ENCODE peak calls at places on chromosomes 13 and 19, in four cellular contexts. One of them, this sample, is unnamed.
A peak's percentile ranks its signal among the peaks of the same experiment; 100 is the strongest.

GRCh38 chr19:18841400-18841799 is 9.6 kb downstream of the UPF1 start:
- DNase-seq in cardiac muscle cell: no peak
- DNase-seq in stimulated activated naive CD4-positive, alpha-beta T cell: no peak
- DNase-seq in GM23338: no peak
- DNase-seq in this sample: no peak

GRCh38 chr19:46383846-46384245 is 29.5 kb downstream of the CCDC8 start:
- DNase-seq in cardiac muscle cell: no peak
- DNase-seq in stimulated activated naive CD4-positive, alpha-beta T cell: no peak
- DNase-seq in GM23338: no peak
- DNase-seq in this sample: no peak

GRCh38 chr13:112132142-112132541 is 65.2 kb downstream of the SOX1 start:
- DNase-seq in cardiac muscle cell: no peak
- DNase-seq in stimulated activated naive CD4-positive, alpha-beta T cell: no peak
- DNase-seq in GM23338: no peak
- DNase-seq in this sample: no peak

GRCh38 chr13:109400625-109401257 is 385.6 kb downstream of the IRS2 start:
- DNase-seq in cardiac muscle cell: no peak
- DNase-seq in stimulated activated naive CD4-positive, alpha-beta T cell: no peak
- DNase-seq in GM23338: no peak
- DNase-seq in this sample: no peak

GRCh38 chr19:38564981-38565685 is 52.6 kb downstream of the MAP4K1 start:
- DNase-seq in cardiac muscle cell: no peak
- DNase-seq in stimulated activated naive CD4-positive, alpha-beta T cell: no peak
- DNase-seq in GM23338: peak; percentile 67
- DNase-seq in this sample: no peak

GRCh38 chr13:112457485-112457884 is 81.3 kb downstream of the SPACA7 start:
- DNase-seq in cardiac muscle cell: no peak
- DNase-seq in stimulated activated naive CD4-positive, alpha-beta T cell: no peak
- DNase-seq in GM23338: no peak
- DNase-seq in this sample: no peak

GRCh38 chr19:38057954-38058690 is 151.1 kb downstream of the SIPA1L3 start:
- DNase-seq in cardiac muscle cell: no peak
- DNase-seq in stimulated activated naive CD4-positive, alpha-beta T cell: no peak
- DNase-seq in GM23338: no peak
- DNase-seq in this sample: no peak

GRCh38 chr19:5803752-5804515 is 933 bp upstream of the NRTN start:
- DNase-seq in cardiac muscle cell: peak; percentile 95
- DNase-seq in stimulated activated naive CD4-positive, alpha-beta T cell: peak; percentile 90
- DNase-seq in GM23338: peak; percentile 96
- DNase-seq in this sample: peak; percentile 96

GRCh38 chr13:91154553-91154952 is 192.9 kb upstream of the MIR17HG start:
- DNase-seq in cardiac muscle cell: no peak
- DNase-seq in stimulated activated naive CD4-positive, alpha-beta T cell: no peak
- DNase-seq in GM23338: peak; percentile 53
- DNase-seq in this sample: no peak

GRCh38 chr13:40758811-40759210 is 12.2 kb downstream of the MRPS31 start:
- DNase-seq in cardiac muscle cell: no peak
- DNase-seq in stimulated activated naive CD4-positive, alpha-beta T cell: no peak
- DNase-seq in GM23338: no peak
- DNase-seq in this sample: no peak

GRCh38 chr13:71621152-71622124 is 245.6 kb downstream of the DACH1 start:
- DNase-seq in cardiac muscle cell: peak; percentile 30
- DNase-seq in stimulated activated naive CD4-positive, alpha-beta T cell: no peak
- DNase-seq in GM23338: peak; percentile 6
- DNase-seq in this sample: no peak

GRCh38 chr13:30884543-30884942 is 21.5 kb upstream of the MEDAG start:
- DNase-seq in cardiac muscle cell: no peak
- DNase-seq in stimulated activated naive CD4-positive, alpha-beta T cell: no peak
- DNase-seq in GM23338: peak; percentile 42
- DNase-seq in this sample: no peak

GRCh38 chr19:46602392-46603194 is 1.5 kb downstream of the CALM3 start:
- DNase-seq in cardiac muscle cell: no peak
- DNase-seq in stimulated activated naive CD4-positive, alpha-beta T cell: no peak
- DNase-seq in GM23338: peak; percentile 28
- DNase-seq in this sample: peak; percentile 15

GRCh38 chr19:1616396-1616795 is 11.1 kb upstream of the UQCR11 start:
- DNase-seq in cardiac muscle cell: no peak
- DNase-seq in stimulated activated naive CD4-positive, alpha-beta T cell: no peak
- DNase-seq in GM23338: no peak
- DNase-seq in this sample: no peak

GRCh38 chr13:110338441-110339101 is 31.5 kb downstream of the COL4A2 start:
- DNase-seq in cardiac muscle cell: peak; percentile 15
- DNase-seq in stimulated activated naive CD4-positive, alpha-beta T cell: no peak
- DNase-seq in GM23338: no peak
- DNase-seq in this sample: no peak

GRCh38 chr13:71460179-71460578 is 406.8 kb downstream of the DACH1 start:
- DNase-seq in cardiac muscle cell: no peak
- DNase-seq in stimulated activated naive CD4-positive, alpha-beta T cell: no peak
- DNase-seq in GM23338: no peak
- DNase-seq in this sample: no peak

GRCh38 chr13:110874508-110874960 is 40.3 kb downstream of the ANKRD10 start:
- DNase-seq in cardiac muscle cell: peak; percentile 84
- DNase-seq in stimulated activated naive CD4-positive, alpha-beta T cell: no peak
- DNase-seq in GM23338: peak; percentile 93
- DNase-seq in this sample: peak; percentile 80

This sample was measured in GM10248.